ENCODE peak calls at places on chromosomes 5 and 9, in ten cellular contexts. Q, T, V, J, N, D, M, O, E and F are unnamed samples. For H3K36me3, the result is how much of the 10 kb centered on the place peaks cover.

GRCh38 chr5:95920822-95921221 is 40.8 kb downstream of the ELL2 start:
- DNase-seq in Q (no peak), T (no peak), V (no peak), J (no peak), N (no peak), D (no peak), M (no peak), O (no peak), E (no peak), F (no peak)

GRCh38 chr9:108180511-108180910 is 675.3 kb downstream of the ACTL7B start:
- DNase-seq in Q (peak), T (no peak), V (no peak), J (no peak), N (no peak), D (no peak), M (no peak), O (no peak), E (no peak), F (no peak)

GRCh38 chr5:159878988-159879471 is 37.3 kb upstream of the ADRA1B start:
- DNase-seq in Q (no peak), T (no peak), V (peak), J (no peak), N (peak), D (peak), M (peak), O (peak), E (peak), F (peak)

GRCh38 chr9:119368179-119368578 is 1.1 kb downstream of the BRINP1 start:
- DNase-seq in Q (no peak), T (no peak), V (peak), J (no peak), N (no peak), D (no peak), M (no peak), O (no peak), E (no peak), F (no peak)

GRCh38 chr9:82088591-82088990 is 100.0 kb downstream of the SPATA31D1 start:
- DNase-seq in Q (no peak), T (no peak), V (no peak), J (no peak), N (no peak), D (no peak), M (no peak), O (no peak), E (no peak), F (no peak)

GRCh38 chr5:163401271-163401670 is 36.1 kb upstream of the CCNG1 start:
- DNase-seq in Q (no peak), T (no peak), V (no peak), J (no peak), N (no peak), D (no peak), M (no peak), O (no peak), E (no peak), F (no peak)

GRCh38 chr9:72557549-72557948 is 36.1 kb downstream of the TMC1 start:
- DNase-seq in Q (no peak), T (no peak), V (peak), J (no peak), N (peak), D (no peak), M (no peak), O (no peak), E (peak), F (peak)

GRCh38 chr5:179549973-179550510 is 312 bp upstream of the RUFY1 start:
- DNase-seq in Q (no peak), T (peak), V (no peak), J (no peak), N (no peak), D (peak), M (no peak), O (no peak), E (no peak), F (peak)

GRCh38 chr5:174140452-174140851 is 94.9 kb downstream of the NSG2 start:
- DNase-seq in Q (no peak), T (no peak), V (no peak), J (no peak), N (no peak), D (no peak), M (no peak), O (no peak), E (no peak), F (no peak)

GRCh38 chr5:77087484-77088291 is 603 bp upstream of the ZBED3 start:
- DNase-seq in Q (peak), T (no peak), V (peak), J (no peak), N (no peak), D (no peak), M (peak), O (peak), E (peak), F (no peak)

GRCh38 chr5:150129813-150130492 is 25.7 kb downstream of the PDGFRB start:
- DNase-seq in Q (peak), T (peak), V (peak), J (peak), N (peak), D (peak), M (peak), O (peak), E (peak), F (peak)

GRCh38 chr9:68560131-68560844 is 19.6 kb upstream of the TMEM252 start:
- DNase-seq in Q (no peak), T (peak), V (peak), J (no peak), N (peak), D (peak), M (peak), O (peak), E (peak), F (peak)

GRCh38 chr5:56815657-56816545 is 552 bp downstream of the MAP3K1 start:
- DNase-seq in Q (peak), T (peak), V (peak), J (peak), N (peak), D (peak), M (peak), O (peak), E (peak), F (peak)

GRCh38 chr5:131953969-131954368 is 8.5 kb upstream of the MEIKIN start:
- DNase-seq in Q (no peak), T (no peak), V (no peak), J (no peak), N (no peak), D (no peak), M (no peak), O (no peak), E (no peak), F (no peak)

GRCh38 chr5:89457411-89458329 is 574.7 kb upstream of the MEF2C start:
- DNase-seq in Q (peak), T (no peak), V (no peak), J (no peak), N (peak), D (no peak), M (no peak), O (no peak), E (no peak), F (peak)

GRCh38 chr5:58933891-58934628 is 351.2 kb downstream of the RAB3C start:
- DNase-seq in Q (no peak), T (no peak), V (no peak), J (no peak), N (no peak), D (no peak), M (no peak), O (no peak), E (no peak), F (no peak)

GRCh38 chr5:98106116-98107088 is 667.1 kb upstream of the RGMB start:
- DNase-seq in Q (no peak), T (no peak), V (no peak), J (no peak), N (no peak), D (no peak), M (no peak), O (no peak), E (no peak), F (peak)

GRCh38 chr5:144335561-144335960 is 164.9 kb downstream of the KCTD16 start:
- DNase-seq in Q (no peak), T (no peak), V (no peak), J (no peak), N (no peak), D (no peak), M (no peak), O (no peak), E (no peak), F (no peak)

GRCh38 chr5:5017827-5018559 is 122.1 kb upstream of the ADAMTS16 start:
- DNase-seq in Q (no peak), T (no peak), V (no peak), J (no peak), N (no peak), D (no peak), M (no peak), O (no peak), E (no peak), F (peak)

GRCh38 chr9:127555830-127556820 is 56.0 kb upstream of the STXBP1 start:
- DNase-seq in Q (peak), T (no peak), V (no peak), J (peak), N (peak), D (no peak), M (no peak), O (peak), E (peak), F (peak)

GRCh38 chr9:88179080-88179521 is 40.8 kb upstream of the SPATA31C2 start:
- DNase-seq in Q (no peak), T (no peak), V (no peak), J (peak), N (no peak), D (no peak), M (no peak), O (no peak), E (peak), F (no peak)

GRCh38 chr5:35354751-35355150 is 124.5 kb upstream of the PRLR start:
- DNase-seq in Q (no peak), T (no peak), V (no peak), J (no peak), N (peak), D (no peak), M (peak), O (no peak), E (no peak), F (peak)

GRCh38 chr5:59025734-59026133 is 442.9 kb downstream of the RAB3C start:
- DNase-seq in Q (no peak), T (no peak), V (no peak), J (no peak), N (no peak), D (no peak), M (peak), O (no peak), E (no peak), F (peak)

GRCh38 chr5:110104728-110105127 is 415.0 kb downstream of the MAN2A1 start:
- DNase-seq in Q (no peak), T (no peak), V (no peak), J (no peak), N (no peak), D (no peak), M (no peak), O (no peak), E (no peak), F (no peak)
- H3K36me3 ChIP-seq in Q (under half), T (under half), V (under half), J (under half), N (under half), D (under half), M (under half), O (under half), E (under half), F (under half)

GRCh38 chr9:16813838-16814237 is 56.6 kb downstream of the BNC2 start:
- DNase-seq in Q (no peak), T (no peak), V (no peak), J (no peak), N (no peak), D (no peak), M (no peak), O (no peak), E (no peak), F (no peak)
- H3K36me3 ChIP-seq in Q (under half), T (under half), V (under half), J (under half), N (under half), D (under half), M (under half), O (under half), E (under half), F (under half)

GRCh38 chr5:32126691-32127090 is 47.4 kb downstream of the GOLPH3 start:
- DNase-seq in Q (no peak), T (no peak), V (no peak), J (no peak), N (no peak), D (no peak), M (no peak), O (no peak), E (no peak), F (no peak)

GRCh38 chr5:32127759-32128158 is 46.4 kb downstream of the GOLPH3 start:
- DNase-seq in Q (no peak), T (no peak), V (peak), J (no peak), N (no peak), D (no peak), M (no peak), O (no peak), E (no peak), F (no peak)

GRCh38 chr5:32129074-32129598 is 45.0 kb downstream of the GOLPH3 start:
- DNase-seq in Q (no peak), T (no peak), V (no peak), J (no peak), N (no peak), D (no peak), M (no peak), O (no peak), E (no peak), F (no peak)

GRCh38 chr5:32123058-32123805 is 50.9 kb downstream of the GOLPH3 start:
- DNase-seq in Q (no peak), T (no peak), V (no peak), J (no peak), N (no peak), D (no peak), M (no peak), O (no peak), E (no peak), F (no peak)

DNA sequence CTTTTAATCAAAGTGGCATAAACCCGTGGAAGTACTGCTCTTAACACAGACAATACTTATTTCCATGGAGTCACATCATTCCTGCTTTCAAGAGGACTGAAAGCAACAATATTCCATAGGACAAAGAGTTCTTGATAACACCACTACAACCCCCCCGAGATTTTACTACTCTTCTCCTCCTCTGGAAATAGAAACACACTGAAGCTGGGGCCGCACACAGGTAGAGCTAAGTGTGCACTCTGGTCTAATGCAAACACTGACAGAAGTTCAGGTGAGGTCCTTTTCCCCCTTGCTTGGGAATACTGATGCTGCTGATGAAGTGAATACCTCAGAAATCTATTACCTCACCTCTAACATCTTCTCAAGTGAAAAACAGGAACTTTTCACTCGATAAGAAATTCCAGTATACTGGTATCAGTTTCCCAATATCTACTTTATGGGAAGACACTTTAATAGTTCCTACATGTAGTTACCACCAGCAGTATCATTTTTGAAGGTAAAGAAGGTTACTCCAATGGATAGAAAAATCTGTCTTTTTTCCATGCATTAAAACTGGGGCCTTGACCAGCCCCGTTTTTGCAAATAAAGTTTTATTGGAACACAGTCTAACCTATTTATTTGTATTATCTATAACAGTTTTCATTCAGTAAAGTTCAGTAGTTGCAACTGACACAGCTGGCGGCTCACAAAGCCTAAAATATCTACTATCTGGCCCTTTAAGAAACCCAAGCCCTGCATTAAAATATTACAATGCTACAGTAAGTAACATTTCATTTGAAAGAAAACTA is 50.0 kb downstream of the GOLPH3 start:
- DNase-seq in Q (no peak), T (no peak), V (no peak), J (no peak), N (no peak), D (no peak), M (no peak), O (no peak), E (no peak), F (no peak)
- H3K36me3 ChIP-seq in Q (under half), T (half or more), V (under half), J (under half), N (under half), D (half or more), M (under half), O (half or more), E (under half), F (under half)

GRCh38 chr5:40799248-40799647 is 1.1 kb upstream of the PRKAA1 start:
- DNase-seq in Q (no peak), T (no peak), V (no peak), J (no peak), N (no peak), D (no peak), M (no peak), O (no peak), E (no peak), F (peak)

GRCh38 chr5:40796487-40796889 is 1.7 kb downstream of the PRKAA1 start:
- DNase-seq in Q (no peak), T (peak), V (no peak), J (no peak), N (no peak), D (no peak), M (no peak), O (no peak), E (no peak), F (peak)

GRCh38 chr5:40797273-40798011 is 732 bp downstream of the PRKAA1 start:
- DNase-seq in Q (peak), T (peak), V (peak), J (peak), N (peak), D (peak), M (peak), O (peak), E (peak), F (peak)

GRCh38 chr5:40798856-40799210 is 659 bp upstream of the PRKAA1 start:
- DNase-seq in Q (no peak), T (no peak), V (no peak), J (no peak), N (no peak), D (no peak), M (no peak), O (no peak), E (no peak), F (no peak)

GRCh38 chr5:40798012-40798855 is at the start of gene PRKAA1:
- DNase-seq in Q (peak), T (peak), V (peak), J (peak), N (peak), D (peak), M (peak), O (peak), E (peak), F (peak)
- H3K36me3 ChIP-seq in Q (under half), T (under half), V (under half), J (under half), N (under half), D (under half), M (under half), O (under half), E (under half), F (under half)

DNA sequence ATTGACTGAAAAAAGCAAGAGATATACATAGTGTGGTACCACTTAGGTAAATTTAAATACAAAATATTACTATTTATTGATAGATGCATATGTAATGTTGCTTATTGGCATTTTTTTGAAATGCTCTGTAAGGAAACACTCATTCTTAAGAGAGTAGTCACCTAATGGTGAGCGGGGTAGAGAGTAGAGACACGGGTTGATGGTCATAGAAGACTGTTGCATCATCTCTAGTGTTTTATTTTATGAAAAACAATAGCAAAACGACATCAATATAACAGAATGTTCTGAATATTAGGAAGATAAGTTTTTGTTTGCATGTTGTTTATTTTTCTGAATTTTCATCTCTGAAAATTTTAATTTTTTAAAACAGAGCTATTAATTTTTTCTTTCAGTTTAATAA is 4.0 kb downstream of the SRP19 start:
- DNase-seq in Q (no peak), T (no peak), V (no peak), J (no peak), N (no peak), D (no peak), M (no peak), O (no peak), E (no peak), F (no peak)
- H3K36me3 ChIP-seq in Q (under half), T (half or more), V (half or more), J (under half), N (under half), D (half or more), M (under half), O (half or more), E (half or more), F (half or more)

GRCh38 chr9:33468215-33468730 is 5.5 kb downstream of the NOL6 start:
- DNase-seq in Q (no peak), T (no peak), V (no peak), J (no peak), N (peak), D (no peak), M (no peak), O (no peak), E (no peak), F (no peak)
- H3K36me3 ChIP-seq in Q (under half), T (half or more), V (under half), J (half or more), N (under half), D (half or more), M (under half), O (half or more), E (half or more), F (under half)

DNA sequence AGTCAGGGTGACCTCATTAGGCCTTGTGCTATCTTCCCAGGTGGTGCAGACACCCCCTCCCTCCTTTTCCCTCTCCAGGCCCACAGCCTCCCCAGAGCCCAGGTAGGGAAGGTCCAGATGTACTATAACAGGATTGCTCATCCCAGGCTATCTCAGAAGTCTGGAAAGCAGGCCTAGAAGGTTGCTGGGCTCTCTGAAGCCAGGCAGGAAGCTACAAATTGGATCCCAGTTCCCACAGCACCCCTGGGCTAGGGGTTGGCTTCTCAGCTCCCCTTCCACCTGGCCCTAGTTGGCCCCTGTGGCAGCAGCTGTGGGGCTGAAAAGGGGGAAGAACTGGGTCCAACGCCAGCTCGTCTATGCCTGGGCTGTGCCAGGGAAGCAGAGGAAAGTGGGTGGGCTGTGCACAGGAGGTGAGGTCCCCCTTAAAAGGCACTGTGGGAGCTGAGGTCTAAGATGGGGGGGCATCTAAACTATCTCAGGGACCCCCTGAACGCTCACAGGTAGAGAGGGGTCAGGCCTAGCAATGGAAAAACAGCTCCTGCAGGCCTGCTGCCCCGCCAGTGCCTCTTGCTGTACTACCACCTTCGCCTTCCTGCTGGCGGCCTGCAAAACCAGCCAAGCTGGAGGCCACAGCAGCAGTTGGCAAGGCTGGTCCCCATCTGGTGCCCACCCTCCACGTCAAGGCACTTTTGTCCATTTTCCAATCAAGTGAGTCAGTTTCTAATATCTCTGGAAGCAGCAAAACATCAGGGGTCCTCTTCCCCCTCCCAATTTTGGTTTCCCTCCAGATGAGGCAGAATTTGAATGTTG is 13.3 kb upstream of the PSMD5 start:
- DNase-seq in Q (no peak), T (no peak), V (no peak), J (no peak), N (no peak), D (no peak), M (no peak), O (no peak), E (no peak), F (no peak)
- H3K36me3 ChIP-seq in Q (under half), T (half or more), V (under half), J (under half), N (under half), D (under half), M (under half), O (half or more), E (under half), F (under half)

GRCh38 chr5:157290981-157291711 is 25.2 kb downstream of the CYFIP2 start:
- DNase-seq in Q (no peak), T (peak), V (no peak), J (no peak), N (no peak), D (no peak), M (peak), O (peak), E (no peak), F (no peak)

GRCh38 chr5:157292599-157292998 is 26.7 kb downstream of the CYFIP2 start:
- DNase-seq in Q (no peak), T (no peak), V (no peak), J (no peak), N (no peak), D (no peak), M (no peak), O (no peak), E (no peak), F (no peak)

GRCh38 chr5:157290156-157290980 is 24.4 kb downstream of the CYFIP2 start:
- DNase-seq in Q (no peak), T (no peak), V (no peak), J (no peak), N (no peak), D (no peak), M (no peak), O (no peak), E (no peak), F (peak)

GRCh38 chr5:157294692-157295091 is 28.8 kb downstream of the CYFIP2 start:
- DNase-seq in Q (no peak), T (no peak), V (peak), J (no peak), N (no peak), D (no peak), M (no peak), O (no peak), E (no peak), F (no peak)

GRCh38 chr5:157295247-157295646 is 29.3 kb downstream of the CYFIP2 start:
- DNase-seq in Q (no peak), T (no peak), V (no peak), J (no peak), N (no peak), D (no peak), M (no peak), O (no peak), E (no peak), F (no peak)
- H3K36me3 ChIP-seq in Q (under half), T (half or more), V (under half), J (half or more), N (under half), D (under half), M (under half), O (under half), E (under half), F (under half)